ENCODE peak calls at places on chromosomes 1 and 21, in five cellular contexts. J is D341Med, X is psoas muscle, E is OCI-LY7, T is AG09309. G is an unnamed sample.

GRCh38 chr1:232518357-232518756 is 111.6 kb downstream of the SIPA1L2 start:
- DNase-seq in J (no peak), X (no peak), E (no peak), T (no peak), G (no peak)

GRCh38 chr1:229094476-229095311 is 176.2 kb upstream of the RAB4A start:
- DNase-seq in J (no peak), X (no peak), E (no peak), T (no peak), G (peak)

GRCh38 chr1:160685266-160685665 is 26.4 kb downstream of the CD48 start:
- DNase-seq in J (no peak), X (no peak), E (no peak), T (no peak), G (no peak)

GRCh38 chr1:151327903-151328674 is 873 bp upstream of the PI4KB start:
- DNase-seq in J (peak), X (no peak), E (peak), T (no peak), G (no peak)

GRCh38 chr1:209368864-209369598 is 214.5 kb upstream of the CAMK1G start:
- DNase-seq in J (no peak), X (no peak), E (no peak), T (peak), G (no peak)

GRCh38 chr1:225840713-225841112 is 30.8 kb downstream of the EPHX1 start:
- DNase-seq in J (no peak), X (no peak), E (no peak), T (no peak), G (no peak)

GRCh38 chr1:43711049-43711448 is 3.7 kb downstream of the ST3GAL3 start:
- DNase-seq in J (no peak), X (no peak), E (no peak), T (no peak), G (peak)

GRCh38 chr1:184672013-184672726 is 82.5 kb downstream of the EDEM3 start:
- DNase-seq in J (no peak), X (no peak), E (no peak), T (no peak), G (no peak)

GRCh38 chr1:7334475-7335035 is 436.5 kb upstream of the VAMP3 start:
- DNase-seq in J (peak), X (no peak), E (no peak), T (peak), G (no peak)

GRCh38 chr1:5720484-5720883 is 271.7 kb downstream of the NPHP4 start:
- DNase-seq in J (no peak), X (no peak), E (no peak), T (no peak), G (no peak)

GRCh38 chr1:159856576-159856975 is 5.9 kb downstream of the VSIG8 start:
- DNase-seq in J (no peak), X (no peak), E (no peak), T (no peak), G (no peak)

GRCh38 chr1:47932744-47933143 is 64.4 kb downstream of the TRABD2B start:
- DNase-seq in J (no peak), X (no peak), E (no peak), T (no peak), G (no peak)

GRCh38 chr1:51422367-51423097 is 92.2 kb upstream of the TTC39A start:
- DNase-seq in J (no peak), X (no peak), E (no peak), T (no peak), G (no peak)

GRCh38 chr1:206829875-206830274 is 35.5 kb upstream of the IL20 start:
- DNase-seq in J (no peak), X (no peak), E (no peak), T (no peak), G (no peak)

GRCh38 chr1:98003442-98003841 is 82.6 kb upstream of the DPYD start:
- DNase-seq in J (no peak), X (no peak), E (no peak), T (no peak), G (no peak)

GRCh38 chr1:152533327-152533938 is 19.2 kb downstream of the CRCT1 start:
- DNase-seq in J (no peak), X (no peak), E (peak), T (no peak), G (peak)

GRCh38 chr1:162908780-162909179 is 47.8 kb upstream of the CCDC190 start:
- DNase-seq in J (no peak), X (no peak), E (no peak), T (peak), G (no peak)

GRCh38 chr21:46455575-46456385 is 2.9 kb upstream of the DIP2A start:
- DNase-seq in J (no peak), X (no peak), E (no peak), T (no peak), G (peak)

GRCh38 chr1:186236921-186237320 is 138.1 kb downstream of the TPR start:
- DNase-seq in J (no peak), X (no peak), E (no peak), T (peak), G (peak)

GRCh38 chr1:150572918-150573647 is 6.3 kb downstream of the MCL1 start:
- DNase-seq in J (no peak), X (no peak), E (peak), T (no peak), G (no peak)

GRCh38 chr1:177567393-177567792 is 396.6 kb downstream of the BRINP2 start:
- DNase-seq in J (peak), X (no peak), E (peak), T (no peak), G (peak)

GRCh38 chr1:117171900-117172501 is 38.7 kb downstream of the VTCN1 start:
- DNase-seq in J (no peak), X (peak), E (no peak), T (no peak), G (peak)

GRCh38 chr21:32994305-32994704 is 31.4 kb upstream of the OLIG2 start:
- DNase-seq in J (no peak), X (no peak), E (peak), T (no peak), G (no peak)

GRCh38 chr1:41537257-41537656 is 52.8 kb upstream of the EDN2 start:
- DNase-seq in J (no peak), X (no peak), E (peak), T (no peak), G (no peak)

GRCh38 chr1:94855307-94855700 is 35.1 kb downstream of the SLC44A3 start:
- DNase-seq in J (no peak), X (no peak), E (no peak), T (no peak), G (no peak)